ENCODE peak calls at places on chromosomes 2 and 18, in four cellular contexts. One of them, this sample, is unnamed.

GRCh38 chr2:236824836-236825235 is 255.2 kb downstream of the ACKR3 start:
- DNase-seq in iPS DF 6.9: no peak
- DNase-seq in activated T-cell treated with anti-CD3 and anti-CD28 coated beads for 1 hour: no peak
- DNase-seq in GM18507: no peak
- DNase-seq in this sample: no peak

GRCh38 chr18:11310476-11311086 is 161.2 kb upstream of the PIEZO2 start:
- DNase-seq in iPS DF 6.9: peak
- DNase-seq in activated T-cell treated with anti-CD3 and anti-CD28 coated beads for 1 hour: no peak
- DNase-seq in GM18507: no peak
- DNase-seq in this sample: peak

GRCh38 chr2:85750509-85751299 is 3.1 kb upstream of the ATOH8 start:
- DNase-seq in iPS DF 6.9: no peak
- DNase-seq in activated T-cell treated with anti-CD3 and anti-CD28 coated beads for 1 hour: peak
- DNase-seq in GM18507: no peak
- DNase-seq in this sample: peak

GRCh38 chr2:138059967-138060635 is 95.8 kb downstream of the HNMT start:
- DNase-seq in iPS DF 6.9: no peak
- DNase-seq in activated T-cell treated with anti-CD3 and anti-CD28 coated beads for 1 hour: no peak
- DNase-seq in GM18507: no peak
- DNase-seq in this sample: no peak

GRCh38 chr2:174233771-174234275 is 14.5 kb downstream of the OLA1 start:
- DNase-seq in iPS DF 6.9: no peak
- DNase-seq in activated T-cell treated with anti-CD3 and anti-CD28 coated beads for 1 hour: no peak
- DNase-seq in GM18507: no peak
- DNase-seq in this sample: no peak

GRCh38 chr2:235968616-235969324 is 199.4 kb downstream of the GBX2 start:
- DNase-seq in iPS DF 6.9: no peak
- DNase-seq in activated T-cell treated with anti-CD3 and anti-CD28 coated beads for 1 hour: no peak
- DNase-seq in GM18507: no peak
- DNase-seq in this sample: no peak

GRCh38 chr2:235146871-235147565 is 195.2 kb downstream of the SH3BP4 start:
- DNase-seq in iPS DF 6.9: no peak
- DNase-seq in activated T-cell treated with anti-CD3 and anti-CD28 coated beads for 1 hour: no peak
- DNase-seq in GM18507: no peak
- DNase-seq in this sample: no peak

GRCh38 chr2:72942881-72943418 is 25.6 kb downstream of the EMX1 start:
- DNase-seq in iPS DF 6.9: no peak
- DNase-seq in activated T-cell treated with anti-CD3 and anti-CD28 coated beads for 1 hour: no peak
- DNase-seq in GM18507: no peak
- DNase-seq in this sample: no peak

GRCh38 chr18:34661464-34662087 is 48.5 kb upstream of the DTNA start:
- DNase-seq in iPS DF 6.9: peak
- DNase-seq in activated T-cell treated with anti-CD3 and anti-CD28 coated beads for 1 hour: no peak
- DNase-seq in GM18507: no peak
- DNase-seq in this sample: peak

GRCh38 chr2:196718394-196718793 is 78.9 kb downstream of the CCDC150 start:
- DNase-seq in iPS DF 6.9: no peak
- DNase-seq in activated T-cell treated with anti-CD3 and anti-CD28 coated beads for 1 hour: no peak
- DNase-seq in GM18507: no peak
- DNase-seq in this sample: no peak

GRCh38 chr18:68676913-68677312 is 38.0 kb downstream of the TMX3 start:
- DNase-seq in iPS DF 6.9: no peak
- DNase-seq in activated T-cell treated with anti-CD3 and anti-CD28 coated beads for 1 hour: no peak
- DNase-seq in GM18507: no peak
- DNase-seq in this sample: no peak

GRCh38 chr2:207987025-207987716 is 38.2 kb downstream of the PLEKHM3 start:
- DNase-seq in iPS DF 6.9: no peak
- DNase-seq in activated T-cell treated with anti-CD3 and anti-CD28 coated beads for 1 hour: no peak
- DNase-seq in GM18507: no peak
- DNase-seq in this sample: no peak

GRCh38 chr2:230902180-230902899 is 22.7 kb downstream of the GPR55 start:
- DNase-seq in iPS DF 6.9: peak
- DNase-seq in activated T-cell treated with anti-CD3 and anti-CD28 coated beads for 1 hour: peak
- DNase-seq in GM18507: peak
- DNase-seq in this sample: peak

GRCh38 chr2:239660390-239661228 is 259.8 kb upstream of the HDAC4 start:
- DNase-seq in iPS DF 6.9: no peak
- DNase-seq in activated T-cell treated with anti-CD3 and anti-CD28 coated beads for 1 hour: no peak
- DNase-seq in GM18507: no peak
- DNase-seq in this sample: no peak

GRCh38 chr2:18814387-18814786 is 225.0 kb upstream of the NT5C1B start:
- DNase-seq in iPS DF 6.9: no peak
- DNase-seq in activated T-cell treated with anti-CD3 and anti-CD28 coated beads for 1 hour: no peak
- DNase-seq in GM18507: no peak
- DNase-seq in this sample: no peak

GRCh38 chr2:230418341-230419016 is 2.5 kb downstream of the SP100 start:
- DNase-seq in iPS DF 6.9: no peak
- DNase-seq in activated T-cell treated with anti-CD3 and anti-CD28 coated beads for 1 hour: no peak
- DNase-seq in GM18507: no peak
- DNase-seq in this sample: no peak

This sample was measured in GM19239.